ENCODE peak calls at places on chromosome 6, in six cellular contexts. S is testis; C is left ventricle myocardium inferior; J is A549; R is CD8-positive, alpha-beta T cell; E is mammary epithelial cell. X is an unnamed sample. For H3K4me1, the result is how much of the 10 kb centered on the place peaks cover.

GRCh38 chr6:99780556-99780885 is 173.9 kb downstream of the PRDM13 start:
- DNase-seq in S (no peak), J (no peak), E (no peak), C (no peak), R (no peak), X (no peak)

GRCh38 chr6:87907521-87907920 is 140.1 kb upstream of the SPACA1 start:
- DNase-seq in S (no peak), C (no peak), E (peak), J (no peak), R (no peak), X (no peak)

GRCh38 chr6:18276610-18277009 is 12.3 kb upstream of the DEK start:
- DNase-seq in C (no peak), J (no peak), S (no peak), R (no peak), E (peak), X (no peak)

GRCh38 chr6:145178391-145178790 is 556.9 kb downstream of the EPM2A start:
- DNase-seq in C (no peak), J (no peak), E (no peak), S (no peak), R (no peak), X (no peak)

GRCh38 chr6:100464162-100464851 is 414 bp downstream of the SIM1 start:
- DNase-seq in E (no peak), R (no peak), J (no peak), C (no peak), S (no peak), X (no peak)

GRCh38 chr6:169831450-169832246 is 80.2 kb downstream of the ERMARD start:
- DNase-seq in S (peak), C (peak), J (peak), E (peak), R (peak), X (peak)

GRCh38 chr6:11462742-11463414 is 74.7 kb upstream of the TMEM170B start:
- DNase-seq in S (no peak), C (no peak), J (no peak), R (no peak), E (no peak), X (no peak)

GRCh38 chr6:142871910-142872331 is 73.1 kb downstream of the HIVEP2 start:
- DNase-seq in J (no peak), R (peak), S (peak), C (no peak), E (peak), X (no peak)

GRCh38 chr6:141169419-141169818 is 963.3 kb upstream of the GJE1 start:
- DNase-seq in J (no peak), E (no peak), S (no peak), R (no peak), C (no peak), X (no peak)

GRCh38 chr6:133254552-133255228 is 13.5 kb downstream of the EYA4 start:
- DNase-seq in J (peak), E (peak), C (no peak), S (no peak), R (no peak), X (no peak)

GRCh38 chr6:30156262-30156599 is 4.8 kb downstream of the TRIM10 start:
- DNase-seq in S (peak), R (no peak), C (peak), E (peak), J (peak), X (no peak)

GRCh38 chr6:5482619-5483018 is 221.3 kb downstream of the FARS2 start:
- DNase-seq in J (no peak), S (no peak), R (no peak), E (no peak), C (no peak), X (no peak)

GRCh38 chr6:5472583-5472982 is 211.3 kb downstream of the FARS2 start:
- DNase-seq in S (no peak), R (no peak), E (no peak), J (no peak), C (no peak), X (no peak)

GRCh38 chr6:5481024-5481423 is 219.7 kb downstream of the FARS2 start:
- DNase-seq in R (no peak), C (no peak), E (no peak), S (no peak), J (no peak), X (no peak)

GRCh38 chr6:5475779-5476178 is 214.5 kb downstream of the FARS2 start:
- DNase-seq in E (no peak), R (no peak), J (no peak), S (no peak), C (no peak), X (no peak)

GRCh38 chr6:5478380-5478779 is 217.1 kb downstream of the FARS2 start:
- DNase-seq in E (no peak), R (no peak), C (no peak), J (no peak), S (no peak), X (no peak)
- TF ChIP-seq CTCF in E (no peak), R (no peak), C (no peak), J (no peak), S (no peak), X (no peak)

DNA sequence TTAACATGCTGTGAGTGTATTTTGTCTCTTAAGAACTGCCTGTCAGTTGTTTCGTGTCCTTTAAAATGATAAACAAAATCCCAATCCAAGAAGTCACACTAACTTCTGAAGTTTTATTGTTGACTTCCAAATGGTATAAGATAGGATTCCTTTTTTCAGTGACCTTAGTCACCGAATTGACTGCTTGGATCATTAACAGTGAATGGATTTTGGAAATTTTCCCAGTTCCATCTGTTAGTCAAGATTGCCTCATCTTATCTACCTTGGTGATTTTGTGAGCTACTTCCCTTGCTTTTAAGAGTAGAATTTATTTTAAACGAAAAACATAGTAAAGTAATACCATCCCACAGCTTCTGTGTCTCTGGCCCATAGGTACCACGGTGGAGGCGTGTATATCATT is 14.9 kb downstream of the RIOK1 start:
- DNase-seq in C (no peak), R (no peak), J (no peak), E (no peak), S (no peak), X (no peak)
- H3K4me3 ChIP-seq in C (no peak), R (no peak), J (no peak), E (no peak), S (no peak), X (no peak)

DNA sequence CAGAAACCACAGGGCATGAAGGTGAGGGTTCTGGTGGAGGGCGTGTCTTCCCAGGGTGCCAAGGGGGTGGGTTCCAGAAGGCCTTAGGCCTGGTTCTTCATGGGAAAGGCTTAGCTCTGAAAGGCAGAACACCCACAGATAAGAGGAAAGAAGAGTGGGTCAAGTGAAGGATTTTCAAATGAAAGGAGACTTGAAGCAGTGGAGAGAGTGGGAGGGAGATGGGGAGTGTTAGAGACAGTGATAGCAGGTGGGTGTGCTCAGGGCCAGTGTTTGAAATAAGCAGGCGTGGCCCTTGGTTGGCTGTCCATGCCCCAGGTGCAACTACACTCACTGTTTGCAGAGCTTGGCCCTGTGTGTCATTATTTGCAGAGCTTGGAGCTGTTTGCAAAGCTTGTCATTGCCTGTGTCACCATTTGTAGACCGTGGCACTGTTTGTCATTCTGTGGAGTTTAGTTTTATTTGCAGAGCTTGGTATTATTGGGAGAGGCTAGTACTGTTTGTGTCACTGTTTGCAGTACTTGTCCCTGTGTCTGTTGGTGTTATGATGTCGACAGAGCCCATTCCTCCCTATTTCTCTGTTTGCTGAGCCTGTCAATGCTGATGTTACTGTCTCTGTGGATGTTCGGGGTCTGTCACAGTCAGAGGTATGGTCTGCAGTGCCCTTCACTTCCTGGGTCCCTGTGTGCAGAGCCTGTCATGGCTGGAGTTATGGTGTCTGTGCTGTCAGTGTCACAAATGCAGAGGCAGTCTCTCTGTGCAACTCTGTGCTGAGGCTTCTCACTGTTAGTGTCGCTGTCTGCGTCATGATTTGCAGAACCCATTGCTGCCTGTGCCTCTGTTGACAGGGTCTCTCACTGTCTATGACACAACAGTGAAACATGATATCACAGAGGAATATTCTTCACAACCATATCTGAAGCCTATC is 127.7 kb upstream of the LRFN2 start:
- DNase-seq in S (no peak), E (no peak), R (no peak), J (peak), C (no peak), X (peak)
- H3K4me1 ChIP-seq in S (under half), E (under half), R (under half), J (under half), C (under half), X (under half)

DNA sequence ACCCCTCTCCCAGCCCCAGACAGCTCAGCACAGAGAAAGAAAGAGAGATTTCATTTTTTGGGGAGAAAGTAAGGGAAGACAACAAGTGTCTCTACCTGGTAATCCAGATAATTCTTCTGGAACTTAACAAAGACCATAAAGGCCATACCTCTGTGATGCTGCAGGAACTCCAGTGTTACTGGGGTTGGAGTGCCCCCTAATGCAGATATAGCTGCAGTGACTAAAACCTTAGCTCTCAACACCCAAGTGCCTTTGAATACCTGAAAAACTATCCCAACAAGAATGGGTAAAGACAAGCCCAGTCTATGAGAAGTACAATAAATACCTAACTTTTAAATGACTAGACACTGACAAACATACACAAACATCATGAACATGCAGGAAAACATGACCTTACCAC is 365.3 kb upstream of the PTCHD4 start:
- DNase-seq in R (no peak), E (peak), S (no peak), C (no peak), J (no peak), X (no peak)
- TF ChIP-seq CTCF in R (no peak), E (peak), S (no peak), C (no peak), J (peak), X (no peak)

X was measured in Caco-2.